ENCODE peak calls at places on chromosomes 4 and X, in nine cellular contexts. T is activated T-helper 2 cell treated with anti-CD3 and anti-CD28 coated beads, Interferon-gamma antibody, Interleukin-2, Interleukin-4, amounts not matched to agents 10 μg/mL and 5 μg/mL and 100 μg/mL, durations not matched to agents 14 hours and 24 hours and 36 hours; W is stimulated activated CD8-positive, alpha-beta memory T cell treated with anti-CD3 and anti-CD28 coated beads, Interleukin-4, amount 100 ng/mL, for 1 hour; G is C1 segment of cervical spinal cord; S is H9; B is smooth muscle cell of the brain vasculature; J is stimulated activated CD4-positive, alpha-beta T cell treated with anti-CD3 and anti-CD28 coated beads, Interleukin-4, amount 100 ng/mL, for 1 hour; C is fibroblast of lung; H is germinal center. R is an unnamed sample.
A peak's percentile ranks its signal among the peaks of the same experiment; 100 is the strongest.

GRCh38 chr4:25367004-25367621 is 9.9 kb upstream of the ANAPC4 start:
- DNase-seq in W (no peak), J (no peak), S (no peak), H (peak; percentile 16), C (peak; percentile 37), G (no peak), T (no peak), B (peak; percentile 21), R (no peak)

GRCh38 chr4:4845027-4845426 is 14.4 kb upstream of the MSX1 start:
- DNase-seq in T (no peak), S (no peak), C (no peak), H (no peak), G (no peak), W (no peak), J (no peak), B (no peak), R (no peak)

GRCh38 chrX:9339603-9340569 is 125.0 kb upstream of the TBL1X start:
- DNase-seq in B (no peak), H (peak; percentile 30), J (no peak), S (no peak), W (no peak), C (no peak), G (no peak), T (no peak), R (no peak)

GRCh38 chr4:3041192-3042142 is 32.9 kb downstream of the HTT-AS start:
- DNase-seq in W (peak; percentile 9), T (peak; percentile 43), B (no peak), S (peak; percentile 55), J (peak; percentile 41), H (peak; percentile 42), G (peak; percentile 37), C (peak; percentile 47), R (no peak)

GRCh38 chr4:111991797-111992196 is 153.5 kb upstream of the FAM241A start:
- DNase-seq in S (no peak), C (peak; percentile 50), J (no peak), H (no peak), W (no peak), T (no peak), G (no peak), B (no peak), R (peak; percentile 13)

GRCh38 chr4:39450618-39451017 is 8.1 kb downstream of the RPL9 start:
- DNase-seq in C (no peak), T (no peak), J (no peak), B (no peak), G (no peak), S (no peak), H (no peak), W (no peak), R (no peak)

GRCh38 chrX:95382799-95383198 is 1301.8 kb upstream of the DIAPH2 start:
- DNase-seq in J (no peak), B (no peak), T (no peak), S (no peak), W (no peak), C (no peak), G (no peak), H (no peak), R (no peak)

GRCh38 chr4:160299608-160300007 is 1196.7 kb downstream of the RAPGEF2 start:
- DNase-seq in T (no peak), G (no peak), C (no peak), S (no peak), W (no peak), B (no peak), H (no peak), J (no peak), R (no peak)

GRCh38 chr4:145847764-145848163 is 90.9 kb downstream of the ZNF827 start:
- DNase-seq in W (no peak), C (no peak), J (no peak), T (no peak), S (no peak), G (no peak), H (no peak), B (no peak), R (no peak)

GRCh38 chrX:53300157-53300556 is 18.8 kb upstream of the IQSEC2 start:
- DNase-seq in B (no peak), H (no peak), S (no peak), C (no peak), J (no peak), W (no peak), G (no peak), T (no peak), R (no peak)

GRCh38 chr4:26985836-26986235 is 125.2 kb downstream of the STIM2 start:
- DNase-seq in S (no peak), C (peak; percentile 79), G (no peak), J (no peak), T (peak; percentile 34), W (no peak), H (no peak), B (no peak), R (peak; percentile 44)

GRCh38 chr4:90328558-90328957 is 201.4 kb downstream of the CCSER1 start:
- DNase-seq in S (no peak), B (peak; percentile 15), C (peak; percentile 6), G (no peak), J (no peak), H (no peak), T (no peak), W (no peak), R (no peak)

GRCh38 chr4:2092653-2093000 is 33.5 kb downstream of the NAT8L start:
- DNase-seq in H (no peak), J (no peak), G (no peak), C (no peak), T (no peak), S (no peak), W (no peak), B (no peak), R (no peak)

GRCh38 chr4:117010695-117011094 is 74.7 kb downstream of the TRAM1L1 start:
- DNase-seq in T (no peak), C (peak; percentile 37), H (no peak), G (no peak), W (no peak), S (no peak), B (no peak), J (no peak), R (no peak)

GRCh38 chr4:83219344-83219990 is 65.1 kb downstream of the COQ2 start:
- DNase-seq in B (no peak), J (peak; percentile 70), S (no peak), C (peak; percentile 8), W (no peak), T (peak; percentile 47), G (peak; percentile 15), H (peak; percentile 38), R (peak; percentile 77)

GRCh38 chr4:150117094-150117493 is 38.8 kb downstream of the DCLK2 start:
- DNase-seq in G (no peak), W (no peak), H (no peak), C (peak; percentile 79), B (no peak), S (no peak), T (no peak), J (no peak), R (no peak)

GRCh38 chr4:20464381-20464780 is 212.7 kb downstream of the SLIT2 start:
- DNase-seq in S (no peak), W (no peak), C (peak; percentile 79), B (no peak), H (no peak), T (no peak), J (no peak), G (no peak), R (no peak)

GRCh38 chrX:18624599-18624998 is 47.3 kb downstream of the RS1 start:
- DNase-seq in T (no peak), S (no peak), C (no peak), H (no peak), G (no peak), W (no peak), B (no peak), J (no peak), R (no peak)

GRCh38 chrX:149830192-149830873 is 48.6 kb downstream of the MAGEA9 start:
- DNase-seq in H (no peak), T (peak; percentile 9), S (peak; percentile 79), W (no peak), G (no peak), C (peak; percentile 38), J (peak; percentile 13), B (peak; percentile 15), R (peak; percentile 17)

GRCh38 chrX:116204947-116205346 is 34.4 kb downstream of the AGTR2 start:
- DNase-seq in W (no peak), S (no peak), B (no peak), J (no peak), H (no peak), T (no peak), G (no peak), C (peak; percentile 0), R (no peak)

GRCh38 chr4:85925071-85925470 is 434.8 kb downstream of the MAPK10 start:
- DNase-seq in C (no peak), B (no peak), W (no peak), T (no peak), G (no peak), J (no peak), S (no peak), H (no peak), R (no peak)

GRCh38 chrX:26914232-26914631 is 548.9 kb downstream of the PPP4R3C start:
- DNase-seq in S (no peak), W (no peak), B (no peak), G (no peak), T (no peak), H (no peak), J (no peak), C (peak; percentile 13), R (no peak)

GRCh38 chrX:24396236-24396929 is 35.9 kb downstream of the SUPT20HL1 start:
- DNase-seq in S (no peak), H (no peak), G (no peak), T (no peak), J (no peak), B (no peak), W (no peak), C (peak; percentile 83), R (no peak)

GRCh38 chrX:96004386-96004785 is 680.3 kb upstream of the DIAPH2 start:
- DNase-seq in G (no peak), J (no peak), S (no peak), B (no peak), W (no peak), H (no peak), T (no peak), C (peak; percentile 58), R (no peak)

GRCh38 chr4:1201851-1202525 is 29.6 kb upstream of the SPON2 start:
- DNase-seq in T (peak; percentile 84), W (peak; percentile 63), G (no peak), J (peak; percentile 62), C (peak; percentile 73), H (peak; percentile 48), B (no peak), S (no peak), R (peak; percentile 65)

GRCh38 chr4:25632135-25632534 is 23.5 kb upstream of the SLC34A2 start:
- DNase-seq in S (no peak), C (no peak), G (no peak), B (no peak), W (no peak), T (no peak), H (no peak), J (no peak), R (no peak)

GRCh38 chr4:143455211-143455610 is 58.3 kb upstream of the SMARCA5 start:
- DNase-seq in S (no peak), G (no peak), W (no peak), H (no peak), B (no peak), C (peak; percentile 49), T (no peak), J (no peak), R (no peak)

GRCh38 chr4:144650311-144650820 is 4.4 kb downstream of the HHIP start:
- DNase-seq in T (no peak), S (no peak), J (no peak), H (no peak), B (no peak), W (no peak), C (no peak), G (no peak), R (no peak)

GRCh38 chr4:132227349-132228165 is 921.5 kb upstream of the PCDH10 start:
- DNase-seq in B (no peak), S (peak; percentile 82), G (peak; percentile 6), T (no peak), H (no peak), W (no peak), J (no peak), C (peak; percentile 43), R (no peak)

GRCh38 chr4:2834001-2834921 is 9.4 kb upstream of the ADD1 start:
- DNase-seq in G (no peak), B (no peak), J (no peak), S (no peak), C (no peak), H (no peak), W (no peak), T (no peak), R (no peak)

GRCh38 chr4:183350317-183351071 is 28.3 kb upstream of the CLDN24 start:
- DNase-seq in H (no peak), S (peak; percentile 15), G (no peak), B (no peak), W (no peak), J (no peak), C (no peak), T (no peak), R (no peak)